ENCODE peak calls at places on chromosomes 13 and 19, in seven cellular contexts. F is naive thymus-derived CD4-positive, alpha-beta T cell; Y is tibial nerve; Q is heart left ventricle; E is CD8-positive, alpha-beta T cell; S is neural progenitor cell; X is thoracic aorta. L is an unnamed sample. For H3K9me3, the result is how much of the 10 kb centered on the place peaks cover.

GRCh38 chr19:23882493-23882892 is 32.2 kb upstream of the ZNF726 start:
- DNase-seq in F (no peak), Y (no peak), Q (no peak), E (no peak), S (no peak), X (no peak), L (no peak)

GRCh38 chr19:48962029-48962848 is 2.9 kb upstream of the FTL start:
- DNase-seq in F (peak), Y (peak), Q (peak), E (peak), S (no peak), X (no peak), L (peak)

GRCh38 chr19:51727349-51727880 is 3.6 kb upstream of the HAS1 start:
- DNase-seq in F (no peak), Y (no peak), Q (no peak), E (no peak), S (no peak), X (no peak), L (no peak)

GRCh38 chr19:7639863-7640348 is 3.0 kb downstream of the STXBP2 start:
- DNase-seq in F (no peak), Y (no peak), Q (no peak), E (no peak), S (no peak), X (no peak), L (no peak)

GRCh38 chr19:16040642-16041041 is 35.7 kb upstream of the TPM4 start:
- DNase-seq in F (no peak), Y (no peak), Q (no peak), E (no peak), S (no peak), X (no peak), L (no peak)

GRCh38 chr19:40610396-40611064 is 9.4 kb downstream of the LTBP4 start:
- DNase-seq in F (peak), Y (no peak), Q (peak), E (peak), S (peak), X (no peak), L (peak)

GRCh38 chr19:720691-721160 is 12.0 kb downstream of the PALM start:
- DNase-seq in F (no peak), Y (no peak), Q (no peak), E (no peak), S (no peak), X (no peak), L (no peak)

GRCh38 chr19:15563325-15563794 is 51.7 kb upstream of the CYP4F8 start:
- DNase-seq in F (no peak), Y (no peak), Q (no peak), E (no peak), S (no peak), X (no peak), L (no peak)

GRCh38 chr13:24226762-24227161 is 66.2 kb downstream of the SPATA13 start:
- DNase-seq in F (no peak), Y (no peak), Q (no peak), E (no peak), S (no peak), X (no peak), L (no peak)

GRCh38 chr13:20796791-20797513 is 23.2 kb upstream of the EEF1AKMT1 start:
- DNase-seq in F (no peak), Y (no peak), Q (no peak), E (no peak), S (no peak), X (no peak), L (no peak)

GRCh38 chr13:100182894-100183490 is 94.1 kb downstream of the PCCA start:
- DNase-seq in F (no peak), Y (no peak), Q (no peak), E (no peak), S (no peak), X (no peak), L (no peak)

GRCh38 chr13:29125145-29125933 is 305.2 kb downstream of the MTUS2 start:
- DNase-seq in F (no peak), Y (no peak), Q (no peak), E (no peak), S (no peak), X (no peak), L (no peak)

GRCh38 chr19:7888145-7888825 is at the start of gene LRRC8E:
- DNase-seq in F (no peak), Y (no peak), Q (peak), E (no peak), S (peak), X (no peak), L (no peak)

GRCh38 chr13:34738251-34739170 is 203.6 kb upstream of the NBEA start:
- DNase-seq in F (no peak), Y (no peak), Q (no peak), E (no peak), S (no peak), X (no peak), L (no peak)

GRCh38 chr13:58480011-58480410 is 848.5 kb downstream of the PCDH17 start:
- DNase-seq in F (no peak), Y (no peak), Q (no peak), E (no peak), S (no peak), X (no peak), L (no peak)

GRCh38 chr19:43470288-43470687 is 4.9 kb upstream of the LYPD3 start:
- DNase-seq in F (peak), Y (no peak), Q (no peak), E (peak), S (no peak), X (no peak), L (no peak)

GRCh38 chr19:18020212-18021067 is 12.5 kb downstream of the ARRDC2 start:
- DNase-seq in F (no peak), Y (peak), Q (peak), E (no peak), S (no peak), X (peak), L (peak)

GRCh38 chr13:40170982-40171381 is 495.5 kb downstream of the FOXO1 start:
- DNase-seq in F (no peak), Y (no peak), Q (no peak), E (no peak), S (no peak), X (no peak), L (no peak)

GRCh38 chr13:30796833-30797601 is 61.7 kb downstream of the ALOX5AP start:
- DNase-seq in F (no peak), Y (no peak), Q (no peak), E (no peak), S (no peak), X (no peak), L (no peak)

GRCh38 chr19:44681992-44682790 is 10.9 kb downstream of the CEACAM19 start:
- DNase-seq in F (no peak), Y (no peak), Q (no peak), E (no peak), S (no peak), X (no peak), L (no peak)

GRCh38 chr13:30851697-30852096 is 54.4 kb upstream of the MEDAG start:
- DNase-seq in F (no peak), Y (no peak), Q (no peak), E (no peak), S (no peak), X (no peak), L (no peak)

GRCh38 chr19:44985445-44985844 is 15.8 kb upstream of the RELB start:
- DNase-seq in F (no peak), Y (no peak), Q (no peak), E (no peak), S (no peak), X (no peak), L (no peak)

GRCh38 chr19:46551175-46551574 is 50.0 kb upstream of the CALM3 start:
- DNase-seq in F (no peak), Y (no peak), Q (no peak), E (no peak), S (no peak), X (no peak), L (no peak)

GRCh38 chr13:71602327-71602726 is 264.7 kb downstream of the DACH1 start:
- DNase-seq in F (no peak), Y (no peak), Q (no peak), E (no peak), S (no peak), X (no peak), L (no peak)

GRCh38 chr19:16249826-16250434 is 52.2 kb downstream of the AP1M1 start:
- DNase-seq in F (no peak), Y (no peak), Q (no peak), E (no peak), S (no peak), X (no peak), L (no peak)

GRCh38 chr13:76852991-76853390 is 33.2 kb downstream of the KCTD12 start:
- DNase-seq in F (no peak), Y (no peak), Q (no peak), E (no peak), S (no peak), X (no peak), L (no peak)

GRCh38 chr13:38879278-38879677 is 111.4 kb downstream of the STOML3 start:
- DNase-seq in F (no peak), Y (no peak), Q (no peak), E (no peak), S (no peak), X (no peak), L (no peak)

GRCh38 chr13:48043789-48044503 is 6.4 kb downstream of the NUDT15 start:
- DNase-seq in F (no peak), Y (no peak), Q (no peak), E (no peak), S (no peak), X (no peak), L (no peak)

GRCh38 chr13:84745051-84745551 is 862.8 kb upstream of the SLITRK1 start:
- DNase-seq in F (no peak), Y (no peak), Q (no peak), E (no peak), S (no peak), X (no peak), L (no peak)

GRCh38 chr13:83867708-83868107 is 14.6 kb downstream of the SLITRK1 start:
- DNase-seq in F (no peak), Y (no peak), Q (no peak), E (no peak), S (no peak), X (no peak), L (no peak)

GRCh38 chr13:64206430-64207225 is 2791.0 kb upstream of the PCDH20 start:
- DNase-seq in F (no peak), Y (no peak), Q (no peak), E (no peak), S (peak), X (no peak), L (peak)

GRCh38 chr19:37977391-37977790 is 70.4 kb downstream of the SIPA1L3 start:
- DNase-seq in F (no peak), Y (no peak), Q (no peak), E (no peak), S (no peak), X (no peak), L (no peak)

GRCh38 chr19:58166708-58167280 is 16.1 kb upstream of the ZNF274 start:
- DNase-seq in F (no peak), Y (no peak), Q (no peak), E (no peak), S (no peak), X (no peak), L (no peak)
- H3K9me3 ChIP-seq in F (half or more), Y (half or more), Q (half or more), E (under half), S (under half), X (half or more), L (half or more)

GRCh38 chr19:56603829-56604228 is 8.7 kb downstream of the ZNF71 start:
- DNase-seq in F (no peak), Y (no peak), Q (no peak), E (no peak), S (no peak), X (no peak), L (no peak)
- H3K9me3 ChIP-seq in F (half or more), Y (half or more), Q (half or more), E (half or more), S (under half), X (half or more), L (half or more)

GRCh38 chr19:19711306-19711933 is 21.5 kb downstream of the ZNF14 start:
- DNase-seq in F (no peak), Y (no peak), Q (no peak), E (no peak), S (no peak), X (no peak), L (no peak)
- H3K9me3 ChIP-seq in F (half or more), Y (half or more), Q (half or more), E (half or more), S (half or more), X (half or more), L (half or more)

GRCh38 chr13:26163812-26164211 is 58.3 kb downstream of the RNF6 start:
- DNase-seq in F (no peak), Y (no peak), Q (no peak), E (no peak), S (no peak), X (no peak), L (no peak)
- H3K9me3 ChIP-seq in F (under half), Y (under half), Q (under half), E (under half), S (under half), X (under half), L (under half)

GRCh38 chr13:104426435-104426834 is 1360.2 kb upstream of the SLC10A2 start:
- DNase-seq in F (no peak), Y (no peak), Q (no peak), E (no peak), S (no peak), X (no peak), L (no peak)
- H3K9me3 ChIP-seq in F (under half), Y (under half), Q (under half), E (under half), S (under half), X (under half), L (under half)

GRCh38 chr13:19268331-19268730 is 86.7 kb upstream of the TUBA3C start:
- DNase-seq in F (no peak), Y (no peak), Q (no peak), E (no peak), S (no peak), X (no peak), L (no peak)

GRCh38 chr13:19267746-19268145 is 86.1 kb upstream of the TUBA3C start:
- DNase-seq in F (no peak), Y (no peak), Q (no peak), E (no peak), S (no peak), X (no peak), L (no peak)

GRCh38 chr13:19266979-19267378 is 85.4 kb upstream of the TUBA3C start:
- DNase-seq in F (no peak), Y (no peak), Q (no peak), E (no peak), S (no peak), X (no peak), L (no peak)

GRCh38 chr13:19264711-19265110 is 83.1 kb upstream of the TUBA3C start:
- DNase-seq in F (no peak), Y (no peak), Q (no peak), E (no peak), S (no peak), X (no peak), L (no peak)
- H3K9me3 ChIP-seq in F (under half), Y (under half), Q (under half), E (under half), S (under half), X (under half), L (under half)

DNA sequence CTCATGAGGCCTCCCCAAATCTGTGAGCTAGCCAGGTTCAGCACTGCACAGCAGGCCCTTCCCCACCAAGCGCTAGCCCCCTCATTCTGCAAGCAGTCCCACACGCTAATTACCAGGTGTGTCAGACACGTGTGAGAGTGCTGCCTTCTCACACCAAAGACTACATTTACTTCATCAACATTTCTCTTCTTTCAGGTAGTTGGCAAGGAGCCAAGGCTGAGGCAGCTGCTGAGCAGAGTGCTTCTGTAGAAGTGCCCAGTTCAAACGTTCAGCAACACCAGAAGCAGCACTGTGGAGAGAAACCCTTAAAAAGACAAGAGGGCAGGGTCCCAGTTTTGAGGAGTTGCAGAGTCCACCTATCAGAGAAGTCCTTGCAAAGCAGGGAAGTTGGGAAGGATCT is 6.4 kb downstream of the ZNF773 start:
- DNase-seq in F (no peak), Y (no peak), Q (no peak), E (no peak), S (no peak), X (no peak), L (no peak)
- H3K9me3 ChIP-seq in F (half or more), Y (under half), Q (under half), E (under half), S (under half), X (under half), L (under half)

L was measured in psoas muscle.